ENCODE peak calls at places on chromosomes 16 and 17, in seven cellular contexts. One of them, this sample, is unnamed.

GRCh38 chr16:54210437-54211081 is 76.0 kb downstream of the IRX3 start:
- DNase-seq in SW480: no peak
- DNase-seq in NCI-H1092: peak
- DNase-seq in kidney tubule cell: no peak
- DNase-seq in adipocyte: no peak
- DNase-seq in GM10248: no peak
- DNase-seq in Daoy: no peak
- DNase-seq in this sample: no peak

GRCh38 chr16:52501746-52502145 is 45.2 kb downstream of the TOX3 start:
- DNase-seq in NCI-H1092: no peak
- DNase-seq in GM10248: no peak
- DNase-seq in Daoy: no peak
- DNase-seq in kidney tubule cell: no peak
- DNase-seq in SW480: no peak
- DNase-seq in adipocyte: no peak
- DNase-seq in this sample: no peak

GRCh38 chr16:24800586-24800985 is 45.2 kb upstream of the SLC5A11 start:
- DNase-seq in Daoy: peak
- DNase-seq in adipocyte: no peak
- DNase-seq in NCI-H1092: no peak
- DNase-seq in GM10248: no peak
- DNase-seq in SW480: peak
- DNase-seq in kidney tubule cell: peak
- DNase-seq in this sample: peak

GRCh38 chr16:69762843-69763556 is 868 bp downstream of the WWP2 start:
- DNase-seq in Daoy: peak
- DNase-seq in NCI-H1092: no peak
- DNase-seq in GM10248: no peak
- DNase-seq in kidney tubule cell: peak
- DNase-seq in SW480: no peak
- DNase-seq in adipocyte: peak
- DNase-seq in this sample: peak

GRCh38 chr16:21301168-21301894 is 23.2 kb upstream of the CRYM start:
- DNase-seq in Daoy: peak
- DNase-seq in SW480: peak
- DNase-seq in NCI-H1092: peak
- DNase-seq in GM10248: peak
- DNase-seq in adipocyte: peak
- DNase-seq in kidney tubule cell: peak
- DNase-seq in this sample: peak

GRCh38 chr17:70165383-70165782 is 3.9 kb upstream of the KCNJ2 start:
- DNase-seq in GM10248: no peak
- DNase-seq in Daoy: no peak
- DNase-seq in kidney tubule cell: no peak
- DNase-seq in adipocyte: no peak
- DNase-seq in NCI-H1092: no peak
- DNase-seq in SW480: no peak
- DNase-seq in this sample: no peak

GRCh38 chr16:86306811-86307517 is 203.4 kb upstream of the FOXF1 start:
- DNase-seq in kidney tubule cell: no peak
- DNase-seq in Daoy: no peak
- DNase-seq in SW480: no peak
- DNase-seq in GM10248: no peak
- DNase-seq in adipocyte: peak
- DNase-seq in NCI-H1092: no peak
- DNase-seq in this sample: no peak

GRCh38 chr16:2664522-2665096 is 17.7 kb upstream of the KCTD5 start:
- DNase-seq in NCI-H1092: no peak
- DNase-seq in GM10248: no peak
- DNase-seq in Daoy: no peak
- DNase-seq in adipocyte: no peak
- DNase-seq in SW480: no peak
- DNase-seq in kidney tubule cell: no peak
- DNase-seq in this sample: no peak

GRCh38 chr16:70493863-70494770 is 29.2 kb downstream of the COG4 start:
- DNase-seq in GM10248: no peak
- DNase-seq in SW480: no peak
- DNase-seq in Daoy: no peak
- DNase-seq in kidney tubule cell: no peak
- DNase-seq in NCI-H1092: no peak
- DNase-seq in adipocyte: no peak
- DNase-seq in this sample: no peak

GRCh38 chr17:80259642-80260535 is 763 bp upstream of the RNF213 start:
- DNase-seq in GM10248: peak
- DNase-seq in Daoy: peak
- DNase-seq in adipocyte: peak
- DNase-seq in SW480: peak
- DNase-seq in kidney tubule cell: peak
- DNase-seq in NCI-H1092: peak
- DNase-seq in this sample: peak

GRCh38 chr16:75203667-75204409 is 3.1 kb downstream of the CTRB2 start:
- DNase-seq in kidney tubule cell: no peak
- DNase-seq in SW480: no peak
- DNase-seq in Daoy: no peak
- DNase-seq in NCI-H1092: no peak
- DNase-seq in adipocyte: no peak
- DNase-seq in GM10248: peak
- DNase-seq in this sample: no peak

GRCh38 chr16:1343428-1344242 is 8.0 kb downstream of the TSR3 start:
- DNase-seq in Daoy: peak
- DNase-seq in kidney tubule cell: no peak
- DNase-seq in adipocyte: no peak
- DNase-seq in GM10248: no peak
- DNase-seq in NCI-H1092: no peak
- DNase-seq in SW480: no peak
- DNase-seq in this sample: no peak

GRCh38 chr17:45584092-45585036 is 93.8 kb upstream of the PLEKHM1 start:
- DNase-seq in NCI-H1092: no peak
- DNase-seq in kidney tubule cell: peak
- DNase-seq in GM10248: peak
- DNase-seq in Daoy: peak
- DNase-seq in adipocyte: peak
- DNase-seq in SW480: peak
- DNase-seq in this sample: peak

GRCh38 chr17:78185981-78186688 is 717 bp downstream of the TK1 start:
- DNase-seq in Daoy: peak
- DNase-seq in SW480: peak
- DNase-seq in adipocyte: no peak
- DNase-seq in GM10248: no peak
- DNase-seq in kidney tubule cell: peak
- DNase-seq in NCI-H1092: no peak
- DNase-seq in this sample: peak